ENCODE peak calls at places on chromosomes 16 and 17, in four cellular contexts. One of them, this sample, is unnamed.

GRCh38 chr16:89410794-89411309 is 79.5 kb downstream of the ANKRD11 start:
- DNase-seq in NCI-H1105 treated with DMSO at 0.1 percent for 48 hours: no peak
- DNase-seq in HFF-Myc: peak; percentile 52
- DNase-seq in left ventricle myocardium inferior: peak; percentile 55
- DNase-seq in this sample: peak; percentile 53

GRCh38 chr17:39231587-39232551 is 6.1 kb upstream of the STAC2 start:
- DNase-seq in NCI-H1105 treated with DMSO at 0.1 percent for 48 hours: no peak
- DNase-seq in left ventricle myocardium inferior: peak; percentile 40
- DNase-seq in HFF-Myc: no peak
- DNase-seq in this sample: peak; percentile 37

GRCh38 chr16:12315330-12316138 is 339.0 kb downstream of the SNX29 start:
- DNase-seq in NCI-H1105 treated with DMSO at 0.1 percent for 48 hours: no peak
- DNase-seq in HFF-Myc: no peak
- DNase-seq in left ventricle myocardium inferior: no peak
- DNase-seq in this sample: no peak

GRCh38 chr16:6682142-6682811 is 650.4 kb upstream of the RBFOX1 start:
- DNase-seq in HFF-Myc: no peak
- DNase-seq in left ventricle myocardium inferior: no peak
- DNase-seq in NCI-H1105 treated with DMSO at 0.1 percent for 48 hours: no peak
- DNase-seq in this sample: no peak

GRCh38 chr17:59221159-59221847 is 992 bp downstream of the GDPD1 start:
- DNase-seq in HFF-Myc: no peak
- DNase-seq in left ventricle myocardium inferior: no peak
- DNase-seq in NCI-H1105 treated with DMSO at 0.1 percent for 48 hours: no peak
- DNase-seq in this sample: no peak

GRCh38 chr16:14013571-14014283 is 57.4 kb upstream of the MRTFB start:
- DNase-seq in NCI-H1105 treated with DMSO at 0.1 percent for 48 hours: peak; percentile 85
- DNase-seq in HFF-Myc: peak; percentile 97
- DNase-seq in left ventricle myocardium inferior: no peak
- DNase-seq in this sample: peak; percentile 88

GRCh38 chr16:56107944-56108583 is 83.2 kb upstream of the GNAO1 start:
- DNase-seq in left ventricle myocardium inferior: no peak
- DNase-seq in NCI-H1105 treated with DMSO at 0.1 percent for 48 hours: peak; percentile 91
- DNase-seq in HFF-Myc: no peak
- DNase-seq in this sample: no peak

GRCh38 chr16:2296662-2297505 is 29.0 kb upstream of the RNPS1 start:
- DNase-seq in left ventricle myocardium inferior: no peak
- DNase-seq in NCI-H1105 treated with DMSO at 0.1 percent for 48 hours: no peak
- DNase-seq in HFF-Myc: no peak
- DNase-seq in this sample: no peak

GRCh38 chr16:70331588-70332358 is 14.9 kb upstream of the DDX19A start:
- DNase-seq in NCI-H1105 treated with DMSO at 0.1 percent for 48 hours: no peak
- DNase-seq in left ventricle myocardium inferior: no peak
- DNase-seq in HFF-Myc: no peak
- DNase-seq in this sample: peak; percentile 16

GRCh38 chr17:357634-358033 is 5.0 kb upstream of the RPH3AL start:
- DNase-seq in NCI-H1105 treated with DMSO at 0.1 percent for 48 hours: no peak
- DNase-seq in left ventricle myocardium inferior: no peak
- DNase-seq in HFF-Myc: no peak
- DNase-seq in this sample: no peak

GRCh38 chr17:1391577-1391976 is 8.4 kb downstream of the YWHAE start:
- DNase-seq in left ventricle myocardium inferior: no peak
- DNase-seq in NCI-H1105 treated with DMSO at 0.1 percent for 48 hours: no peak
- DNase-seq in HFF-Myc: no peak
- DNase-seq in this sample: no peak

GRCh38 chr17:81147701-81148100 is 17.6 kb upstream of the PVALEF start:
- DNase-seq in HFF-Myc: no peak
- DNase-seq in NCI-H1105 treated with DMSO at 0.1 percent for 48 hours: no peak
- DNase-seq in left ventricle myocardium inferior: no peak
- DNase-seq in this sample: no peak

GRCh38 chr16:89122322-89122831 is 28.7 kb downstream of the ACSF3 start:
- DNase-seq in HFF-Myc: no peak
- DNase-seq in left ventricle myocardium inferior: no peak
- DNase-seq in NCI-H1105 treated with DMSO at 0.1 percent for 48 hours: peak; percentile 52
- DNase-seq in this sample: no peak

GRCh38 chr17:66638707-66639479 is 196.0 kb upstream of the CACNG5 start:
- DNase-seq in NCI-H1105 treated with DMSO at 0.1 percent for 48 hours: no peak
- DNase-seq in left ventricle myocardium inferior: no peak
- DNase-seq in HFF-Myc: no peak
- DNase-seq in this sample: no peak

GRCh38 chr17:62653002-62653830 is 25.7 kb downstream of the MRC2 start:
- DNase-seq in HFF-Myc: no peak
- DNase-seq in NCI-H1105 treated with DMSO at 0.1 percent for 48 hours: peak; percentile 69
- DNase-seq in left ventricle myocardium inferior: peak; percentile 77
- DNase-seq in this sample: peak; percentile 80

GRCh38 chr17:43810226-43810715 is 22.7 kb downstream of the MPP3 start:
- DNase-seq in NCI-H1105 treated with DMSO at 0.1 percent for 48 hours: no peak
- DNase-seq in HFF-Myc: no peak
- DNase-seq in left ventricle myocardium inferior: no peak
- DNase-seq in this sample: no peak

GRCh38 chr17:17603895-17604225 is 12.4 kb upstream of the PEMT start:
- DNase-seq in HFF-Myc: no peak
- DNase-seq in NCI-H1105 treated with DMSO at 0.1 percent for 48 hours: no peak
- DNase-seq in left ventricle myocardium inferior: no peak
- DNase-seq in this sample: no peak

GRCh38 chr17:21397341-21398050 is 21.3 kb downstream of the KCNJ12 start:
- DNase-seq in left ventricle myocardium inferior: no peak
- DNase-seq in HFF-Myc: no peak
- DNase-seq in NCI-H1105 treated with DMSO at 0.1 percent for 48 hours: no peak
- DNase-seq in this sample: peak; percentile 48

GRCh38 chr17:50631908-50632571 is 2.6 kb upstream of the ABCC3 start:
- DNase-seq in NCI-H1105 treated with DMSO at 0.1 percent for 48 hours: no peak
- DNase-seq in left ventricle myocardium inferior: no peak
- DNase-seq in HFF-Myc: no peak
- DNase-seq in this sample: no peak

GRCh38 chr16:50640919-50641817 is 39.9 kb downstream of the SNX20 start:
- DNase-seq in NCI-H1105 treated with DMSO at 0.1 percent for 48 hours: no peak
- DNase-seq in HFF-Myc: no peak
- DNase-seq in left ventricle myocardium inferior: no peak
- DNase-seq in this sample: no peak

GRCh38 chr16:51359141-51359960 is 208.3 kb upstream of the SALL1 start:
- DNase-seq in left ventricle myocardium inferior: peak; percentile 27
- DNase-seq in HFF-Myc: no peak
- DNase-seq in NCI-H1105 treated with DMSO at 0.1 percent for 48 hours: no peak
- DNase-seq in this sample: peak; percentile 15

GRCh38 chr16:69566437-69567030 is 768 bp downstream of the NFAT5 start:
- DNase-seq in NCI-H1105 treated with DMSO at 0.1 percent for 48 hours: no peak
- DNase-seq in HFF-Myc: no peak
- DNase-seq in left ventricle myocardium inferior: peak; percentile 64
- DNase-seq in this sample: peak; percentile 80

GRCh38 chr17:8964801-8965393 is 610 bp downstream of the PIK3R5 start:
- DNase-seq in HFF-Myc: no peak
- DNase-seq in NCI-H1105 treated with DMSO at 0.1 percent for 48 hours: no peak
- DNase-seq in left ventricle myocardium inferior: no peak
- DNase-seq in this sample: no peak

This sample was measured in mesenchymal stem cell.